ENCODE peak calls at places on chromosomes 3 and 15, in five cellular contexts. One of them, this sample, is unnamed.

GRCh38 chr15:84980196-84981053 is 1.2 kb upstream of the PDE8A start:
- DNase-seq in mesenchymal stem cell: peak; percentile 94
- DNase-seq in mammary epithelial cell: peak; percentile 90
- DNase-seq in osteoblast: peak; percentile 98
- DNase-seq in BE2C: peak; percentile 90
- DNase-seq in this sample: peak; percentile 90

GRCh38 chr15:91871138-91871537 is 17.6 kb downstream of the SLCO3A1 start:
- DNase-seq in mesenchymal stem cell: no peak
- DNase-seq in mammary epithelial cell: no peak
- DNase-seq in osteoblast: no peak
- DNase-seq in BE2C: no peak
- DNase-seq in this sample: no peak

GRCh38 chr3:64693031-64693430 is 5.2 kb upstream of the ADAMTS9 start:
- DNase-seq in mesenchymal stem cell: no peak
- DNase-seq in mammary epithelial cell: no peak
- DNase-seq in osteoblast: no peak
- DNase-seq in BE2C: no peak
- DNase-seq in this sample: no peak

GRCh38 chr15:31328425-31328998 is 1.9 kb downstream of the KLF13 start:
- DNase-seq in mesenchymal stem cell: peak; percentile 57
- DNase-seq in mammary epithelial cell: peak; percentile 49
- DNase-seq in osteoblast: peak; percentile 95
- DNase-seq in BE2C: peak; percentile 40
- DNase-seq in this sample: no peak

GRCh38 chr15:71756574-71757352 is 53.6 kb upstream of the NR2E3 start:
- DNase-seq in mesenchymal stem cell: no peak
- DNase-seq in mammary epithelial cell: no peak
- DNase-seq in osteoblast: no peak
- DNase-seq in BE2C: no peak
- DNase-seq in this sample: no peak

GRCh38 chr3:123980539-123980938 is 11.4 kb downstream of the ROPN1 start:
- DNase-seq in mesenchymal stem cell: no peak
- DNase-seq in mammary epithelial cell: no peak
- DNase-seq in osteoblast: no peak
- DNase-seq in BE2C: no peak
- DNase-seq in this sample: no peak

GRCh38 chr3:123140591-123140990 is 61.2 kb upstream of the SEC22A start:
- DNase-seq in mesenchymal stem cell: no peak
- DNase-seq in mammary epithelial cell: no peak
- DNase-seq in osteoblast: no peak
- DNase-seq in BE2C: peak; percentile 83
- DNase-seq in this sample: no peak

GRCh38 chr3:171833775-171834460 is 9.2 kb upstream of the TMEM212 start:
- DNase-seq in mesenchymal stem cell: peak; percentile 72
- DNase-seq in mammary epithelial cell: no peak
- DNase-seq in osteoblast: peak; percentile 3
- DNase-seq in BE2C: no peak
- DNase-seq in this sample: peak; percentile 88

GRCh38 chr3:53350652-53351051 is 3.3 kb upstream of the DCP1A start:
- DNase-seq in mesenchymal stem cell: peak; percentile 73
- DNase-seq in mammary epithelial cell: no peak
- DNase-seq in osteoblast: peak; percentile 53
- DNase-seq in BE2C: no peak
- DNase-seq in this sample: no peak

GRCh38 chr3:25144430-25144829 is 283.6 kb upstream of the RARB start:
- DNase-seq in mesenchymal stem cell: no peak
- DNase-seq in mammary epithelial cell: no peak
- DNase-seq in osteoblast: no peak
- DNase-seq in BE2C: no peak
- DNase-seq in this sample: no peak

GRCh38 chr3:33694944-33695343 is 23.1 kb downstream of the CLASP2 start:
- DNase-seq in mesenchymal stem cell: no peak
- DNase-seq in mammary epithelial cell: no peak
- DNase-seq in osteoblast: no peak
- DNase-seq in BE2C: no peak
- DNase-seq in this sample: no peak

GRCh38 chr3:33385423-33385822 is 54.8 kb downstream of the UBP1 start:
- DNase-seq in mesenchymal stem cell: no peak
- DNase-seq in mammary epithelial cell: peak; percentile 21
- DNase-seq in osteoblast: no peak
- DNase-seq in BE2C: no peak
- DNase-seq in this sample: no peak

GRCh38 chr3:133410191-133410892 is 10.5 kb downstream of the BFSP2 start:
- DNase-seq in mesenchymal stem cell: no peak
- DNase-seq in mammary epithelial cell: no peak
- DNase-seq in osteoblast: no peak
- DNase-seq in BE2C: no peak
- DNase-seq in this sample: no peak

GRCh38 chr3:192220915-192221314 is 506.4 kb downstream of the FGF12 start:
- DNase-seq in mesenchymal stem cell: no peak
- DNase-seq in mammary epithelial cell: no peak
- DNase-seq in osteoblast: no peak
- DNase-seq in BE2C: no peak
- DNase-seq in this sample: no peak

GRCh38 chr3:177598110-177598833 is 401.0 kb upstream of the TBL1XR1 start:
- DNase-seq in mesenchymal stem cell: no peak
- DNase-seq in mammary epithelial cell: no peak
- DNase-seq in osteoblast: no peak
- DNase-seq in BE2C: no peak
- DNase-seq in this sample: peak; percentile 76

GRCh38 chr15:71691700-71692417 is 118.5 kb upstream of the NR2E3 start:
- DNase-seq in mesenchymal stem cell: peak; percentile 34
- DNase-seq in mammary epithelial cell: peak; percentile 83
- DNase-seq in osteoblast: peak; percentile 57
- DNase-seq in BE2C: no peak
- DNase-seq in this sample: peak; percentile 84

GRCh38 chr3:163218336-163218735 is 1721.7 kb downstream of the OTOL1 start:
- DNase-seq in mesenchymal stem cell: no peak
- DNase-seq in mammary epithelial cell: no peak
- DNase-seq in osteoblast: no peak
- DNase-seq in BE2C: no peak
- DNase-seq in this sample: no peak

GRCh38 chr3:136982520-136983138 is 24.8 kb downstream of the IL20RB start:
- DNase-seq in mesenchymal stem cell: peak; percentile 70
- DNase-seq in mammary epithelial cell: no peak
- DNase-seq in osteoblast: no peak
- DNase-seq in BE2C: no peak
- DNase-seq in this sample: no peak

GRCh38 chr3:188689101-188689574 is 482.6 kb upstream of the TPRG1 start:
- DNase-seq in mesenchymal stem cell: peak; percentile 71
- DNase-seq in mammary epithelial cell: no peak
- DNase-seq in osteoblast: no peak
- DNase-seq in BE2C: no peak
- DNase-seq in this sample: peak; percentile 72

GRCh38 chr15:40495516-40495915 is 24.7 kb downstream of the CHST14 start:
- DNase-seq in mesenchymal stem cell: no peak
- DNase-seq in mammary epithelial cell: no peak
- DNase-seq in osteoblast: no peak
- DNase-seq in BE2C: no peak
- DNase-seq in this sample: no peak

GRCh38 chr3:131714585-131715220 is 211.9 kb upstream of the MRPL3 start:
- DNase-seq in mesenchymal stem cell: no peak
- DNase-seq in mammary epithelial cell: no peak
- DNase-seq in osteoblast: no peak
- DNase-seq in BE2C: no peak
- DNase-seq in this sample: no peak

GRCh38 chr3:105365536-105366301 is 990 bp upstream of the ALCAM start:
- DNase-seq in mesenchymal stem cell: peak; percentile 80
- DNase-seq in mammary epithelial cell: peak; percentile 35
- DNase-seq in osteoblast: peak; percentile 64
- DNase-seq in BE2C: peak; percentile 42
- DNase-seq in this sample: peak; percentile 77

GRCh38 chr3:52317601-52318000 is 1.5 kb downstream of the DNAH1 start:
- DNase-seq in mesenchymal stem cell: peak; percentile 55
- DNase-seq in mammary epithelial cell: peak; percentile 33
- DNase-seq in osteoblast: peak; percentile 97
- DNase-seq in BE2C: peak; percentile 71
- DNase-seq in this sample: peak; percentile 29

GRCh38 chr3:131053021-131053420 is 26.3 kb downstream of the NEK11 start:
- DNase-seq in mesenchymal stem cell: peak; percentile 22
- DNase-seq in mammary epithelial cell: no peak
- DNase-seq in osteoblast: no peak
- DNase-seq in BE2C: no peak
- DNase-seq in this sample: no peak

GRCh38 chr3:81740731-81741130 is 20.7 kb downstream of the GBE1 start:
- DNase-seq in mesenchymal stem cell: no peak
- DNase-seq in mammary epithelial cell: no peak
- DNase-seq in osteoblast: no peak
- DNase-seq in BE2C: no peak
- DNase-seq in this sample: no peak

GRCh38 chr15:34818531-34818930 is 23.2 kb upstream of the ACTC1 start:
- DNase-seq in mesenchymal stem cell: peak; percentile 6
- DNase-seq in mammary epithelial cell: no peak
- DNase-seq in osteoblast: no peak
- DNase-seq in BE2C: no peak
- DNase-seq in this sample: peak; percentile 39

GRCh38 chr15:22810735-22811338 is 24.4 kb downstream of the NIPA1 start:
- DNase-seq in mesenchymal stem cell: no peak
- DNase-seq in mammary epithelial cell: no peak
- DNase-seq in osteoblast: peak; percentile 79
- DNase-seq in BE2C: no peak
- DNase-seq in this sample: no peak

GRCh38 chr3:2198880-2199279 is 100.2 kb downstream of the CNTN4 start:
- DNase-seq in mesenchymal stem cell: no peak
- DNase-seq in mammary epithelial cell: no peak
- DNase-seq in osteoblast: no peak
- DNase-seq in BE2C: no peak
- DNase-seq in this sample: no peak

GRCh38 chr15:58053236-58054153 is 12.0 kb downstream of the ALDH1A2 start:
- DNase-seq in mesenchymal stem cell: no peak
- DNase-seq in mammary epithelial cell: no peak
- DNase-seq in osteoblast: no peak
- DNase-seq in BE2C: no peak
- DNase-seq in this sample: no peak

GRCh38 chr3:189947948-189948723 is 172.6 kb downstream of the P3H2 start:
- DNase-seq in mesenchymal stem cell: peak; percentile 49
- DNase-seq in mammary epithelial cell: peak; percentile 68
- DNase-seq in osteoblast: no peak
- DNase-seq in BE2C: no peak
- DNase-seq in this sample: peak; percentile 48

GRCh38 chr15:74133703-74134386 is 3.5 kb downstream of the ISLR2 start:
- DNase-seq in mesenchymal stem cell: no peak
- DNase-seq in mammary epithelial cell: no peak
- DNase-seq in osteoblast: no peak
- DNase-seq in BE2C: no peak
- DNase-seq in this sample: no peak

GRCh38 chr3:126129408-126129891 is 45.5 kb upstream of the SLC41A3 start:
- DNase-seq in mesenchymal stem cell: no peak
- DNase-seq in mammary epithelial cell: peak; percentile 56
- DNase-seq in osteoblast: peak; percentile 80
- DNase-seq in BE2C: peak; percentile 7
- DNase-seq in this sample: peak; percentile 9

GRCh38 chr15:64163662-64164362 is 990 bp upstream of the PPIB start:
- DNase-seq in mesenchymal stem cell: peak; percentile 38
- DNase-seq in mammary epithelial cell: peak; percentile 32
- DNase-seq in osteoblast: peak; percentile 84
- DNase-seq in BE2C: no peak
- DNase-seq in this sample: peak; percentile 17

GRCh38 chr3:59212128-59212764 is 162.4 kb upstream of the CFAP20DC start:
- DNase-seq in mesenchymal stem cell: peak; percentile 63
- DNase-seq in mammary epithelial cell: peak; percentile 62
- DNase-seq in osteoblast: no peak
- DNase-seq in BE2C: no peak
- DNase-seq in this sample: peak; percentile 55

GRCh38 chr15:59976480-59976879 is 27.6 kb upstream of the FOXB1 start:
- DNase-seq in mesenchymal stem cell: no peak
- DNase-seq in mammary epithelial cell: no peak
- DNase-seq in osteoblast: no peak
- DNase-seq in BE2C: no peak
- DNase-seq in this sample: no peak

GRCh38 chr3:129913618-129914017 is 20.1 kb upstream of the TMCC1 start:
- DNase-seq in mesenchymal stem cell: no peak
- DNase-seq in mammary epithelial cell: no peak
- DNase-seq in osteoblast: no peak
- DNase-seq in BE2C: no peak
- DNase-seq in this sample: no peak

GRCh38 chr3:129911261-129911861 is 17.9 kb upstream of the TMCC1 start:
- DNase-seq in mesenchymal stem cell: no peak
- DNase-seq in mammary epithelial cell: no peak
- DNase-seq in osteoblast: no peak
- DNase-seq in BE2C: no peak
- DNase-seq in this sample: no peak

DNA sequence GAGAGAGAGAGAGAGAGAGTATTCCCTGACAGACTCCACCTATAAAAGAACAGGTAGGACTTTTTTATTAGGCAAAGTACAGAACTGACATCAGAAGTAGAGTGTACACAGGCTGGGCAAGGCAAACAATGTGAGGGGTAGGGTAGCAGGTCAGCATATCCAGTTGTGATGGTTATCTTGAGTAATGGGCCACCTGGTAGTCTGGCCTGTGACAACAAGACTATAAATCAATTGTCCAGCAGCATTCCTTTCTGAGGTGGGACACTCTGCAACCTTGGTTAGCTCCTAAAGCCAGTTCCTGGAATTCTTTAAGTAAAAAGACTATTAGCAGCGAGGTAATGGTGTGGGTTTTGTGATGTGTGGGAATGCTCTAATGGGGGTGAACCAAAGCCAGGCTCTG is 14.9 kb upstream of the TMCC1 start:
- DNase-seq in mesenchymal stem cell: no peak
- DNase-seq in mammary epithelial cell: no peak
- DNase-seq in osteoblast: no peak
- DNase-seq in BE2C: peak; percentile 16
- DNase-seq in this sample: peak; percentile 27
- H3K9me3 ChIP-seq in mesenchymal stem cell: peaks cover 32% of the 10 kb centered on the region
- H3K9me3 ChIP-seq in mammary epithelial cell: peaks cover 19% of the 10 kb centered on the region
- H3K9me3 ChIP-seq in osteoblast: peaks cover 11% of the 10 kb centered on the region
- H3K9me3 ChIP-seq in BE2C: peaks cover 3% of the 10 kb centered on the region
- H3K9me3 ChIP-seq in this sample: no peaks in the 10 kb centered on the region

GRCh38 chr15:79430901-79431635 is 1.1 kb upstream of the MINAR1 start:
- DNase-seq in mesenchymal stem cell: peak; percentile 23
- DNase-seq in mammary epithelial cell: no peak
- DNase-seq in osteoblast: no peak
- DNase-seq in BE2C: peak; percentile 48
- DNase-seq in this sample: no peak
- H3K4me3 ChIP-seq in mesenchymal stem cell: peak overlapping the region; percentile 60
- H3K4me3 ChIP-seq in mammary epithelial cell: peak overlapping the region; percentile 44
- H3K4me3 ChIP-seq in osteoblast: peak overlapping the region; percentile 67
- H3K4me3 ChIP-seq in BE2C: peak overlapping the region; percentile 74
- H3K4me3 ChIP-seq in this sample: peak overlapping the region; percentile 42

DNA sequence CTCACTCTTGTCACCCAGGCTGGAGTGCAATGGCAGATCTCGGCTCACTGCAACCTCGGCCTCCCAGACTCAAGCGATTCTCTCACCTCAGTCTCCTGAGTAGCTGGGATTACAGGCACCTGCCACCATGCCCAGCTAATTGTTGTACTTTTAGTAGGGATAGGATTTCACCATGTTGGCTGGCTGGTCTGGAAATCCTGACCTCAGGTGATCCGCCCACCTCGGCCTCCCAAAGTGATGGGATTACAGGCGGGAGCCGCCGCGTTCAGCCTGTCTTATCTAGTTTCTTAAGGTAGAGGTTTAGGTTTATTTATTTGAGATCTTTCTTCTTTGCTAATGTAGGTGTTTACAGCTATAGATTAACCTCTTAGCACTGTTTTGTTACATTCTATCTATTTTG is 708.8 kb downstream of the ZNF385D start:
- DNase-seq in mesenchymal stem cell: no peak
- DNase-seq in mammary epithelial cell: no peak
- DNase-seq in osteoblast: no peak
- DNase-seq in BE2C: no peak
- DNase-seq in this sample: no peak
- H3K9me3 ChIP-seq in mesenchymal stem cell: no peaks in the 10 kb centered on the region
- H3K9me3 ChIP-seq in mammary epithelial cell: no peaks in the 10 kb centered on the region
- H3K9me3 ChIP-seq in osteoblast: no peaks in the 10 kb centered on the region
- H3K9me3 ChIP-seq in BE2C: no peaks in the 10 kb centered on the region
- H3K9me3 ChIP-seq in this sample: no peaks in the 10 kb centered on the region

GRCh38 chr3:109985942-109986555 is 648.7 kb upstream of the DPPA4 start:
- DNase-seq in mesenchymal stem cell: no peak
- DNase-seq in mammary epithelial cell: peak; percentile 66
- DNase-seq in osteoblast: no peak
- DNase-seq in BE2C: no peak
- DNase-seq in this sample: no peak
- H3K4me3 ChIP-seq in mesenchymal stem cell: no peak overlapping the region
- H3K4me3 ChIP-seq in mammary epithelial cell: no peak overlapping the region
- H3K4me3 ChIP-seq in osteoblast: no peak overlapping the region
- H3K4me3 ChIP-seq in BE2C: no peak overlapping the region
- H3K4me3 ChIP-seq in this sample: no peak overlapping the region

This sample was measured in fibroblast of lung.